ENCODE peak calls at places on chromosomes 4 and X, in eight cellular contexts. One of them, this sample, is unnamed.

GRCh38 chr4:46329118-46329976 is 60.6 kb downstream of the GABRA2 start:
- DNase-seq in fibroblast of mammary gland: peak
- DNase-seq in osteocyte: no peak
- DNase-seq in foreskin fibroblast: no peak
- DNase-seq in bronchial epithelial cell: peak
- DNase-seq in heart left ventricle: no peak
- DNase-seq in BJ: no peak
- DNase-seq in mucosa of descending colon: no peak
- DNase-seq in this sample: no peak

GRCh38 chr4:161320377-161320776 is 843.4 kb downstream of the FSTL5 start:
- DNase-seq in fibroblast of mammary gland: no peak
- DNase-seq in osteocyte: no peak
- DNase-seq in foreskin fibroblast: peak
- DNase-seq in bronchial epithelial cell: peak
- DNase-seq in heart left ventricle: no peak
- DNase-seq in BJ: no peak
- DNase-seq in mucosa of descending colon: no peak
- DNase-seq in this sample: no peak

GRCh38 chr4:87938746-87939145 is 36.8 kb upstream of the SPP1 start:
- DNase-seq in fibroblast of mammary gland: no peak
- DNase-seq in osteocyte: no peak
- DNase-seq in foreskin fibroblast: no peak
- DNase-seq in bronchial epithelial cell: peak
- DNase-seq in heart left ventricle: no peak
- DNase-seq in BJ: no peak
- DNase-seq in mucosa of descending colon: no peak
- DNase-seq in this sample: no peak

GRCh38 chr4:126752702-126753101 is 880.1 kb upstream of the INTU start:
- DNase-seq in fibroblast of mammary gland: no peak
- DNase-seq in osteocyte: no peak
- DNase-seq in foreskin fibroblast: no peak
- DNase-seq in bronchial epithelial cell: no peak
- DNase-seq in heart left ventricle: no peak
- DNase-seq in BJ: no peak
- DNase-seq in mucosa of descending colon: no peak
- DNase-seq in this sample: no peak

GRCh38 chr4:102129810-102130209 is 215.5 kb downstream of the SLC39A8 start:
- DNase-seq in fibroblast of mammary gland: no peak
- DNase-seq in osteocyte: no peak
- DNase-seq in foreskin fibroblast: no peak
- DNase-seq in bronchial epithelial cell: no peak
- DNase-seq in heart left ventricle: no peak
- DNase-seq in BJ: no peak
- DNase-seq in mucosa of descending colon: no peak
- DNase-seq in this sample: no peak

GRCh38 chrX:37910186-37910585 is 62.8 kb upstream of the DYNLT3 start:
- DNase-seq in fibroblast of mammary gland: no peak
- DNase-seq in osteocyte: no peak
- DNase-seq in foreskin fibroblast: no peak
- DNase-seq in bronchial epithelial cell: no peak
- DNase-seq in heart left ventricle: no peak
- DNase-seq in BJ: no peak
- DNase-seq in mucosa of descending colon: no peak
- DNase-seq in this sample: no peak

GRCh38 chr4:159206427-159206871 is 103.6 kb downstream of the RAPGEF2 start:
- DNase-seq in fibroblast of mammary gland: no peak
- DNase-seq in osteocyte: no peak
- DNase-seq in foreskin fibroblast: peak
- DNase-seq in bronchial epithelial cell: no peak
- DNase-seq in heart left ventricle: no peak
- DNase-seq in BJ: no peak
- DNase-seq in mucosa of descending colon: no peak
- DNase-seq in this sample: no peak

GRCh38 chrX:3697220-3697684 is 16.2 kb downstream of the PRKX start:
- DNase-seq in fibroblast of mammary gland: no peak
- DNase-seq in osteocyte: no peak
- DNase-seq in foreskin fibroblast: no peak
- DNase-seq in bronchial epithelial cell: no peak
- DNase-seq in heart left ventricle: no peak
- DNase-seq in BJ: no peak
- DNase-seq in mucosa of descending colon: no peak
- DNase-seq in this sample: no peak

GRCh38 chrX:53362439-53362838 is 60.0 kb downstream of the SMC1A start:
- DNase-seq in fibroblast of mammary gland: no peak
- DNase-seq in osteocyte: no peak
- DNase-seq in foreskin fibroblast: no peak
- DNase-seq in bronchial epithelial cell: no peak
- DNase-seq in heart left ventricle: no peak
- DNase-seq in BJ: no peak
- DNase-seq in mucosa of descending colon: no peak
- DNase-seq in this sample: no peak

GRCh38 chrX:74613350-74614192 is 853 bp downstream of the RLIM start:
- DNase-seq in fibroblast of mammary gland: peak
- DNase-seq in osteocyte: no peak
- DNase-seq in foreskin fibroblast: peak
- DNase-seq in bronchial epithelial cell: peak
- DNase-seq in heart left ventricle: no peak
- DNase-seq in BJ: no peak
- DNase-seq in mucosa of descending colon: peak
- DNase-seq in this sample: no peak

GRCh38 chr4:189941005-189941450 is 356 bp downstream of the FRG1 start:
- DNase-seq in fibroblast of mammary gland: no peak
- DNase-seq in osteocyte: no peak
- DNase-seq in foreskin fibroblast: no peak
- DNase-seq in bronchial epithelial cell: no peak
- DNase-seq in heart left ventricle: no peak
- DNase-seq in BJ: no peak
- DNase-seq in mucosa of descending colon: no peak
- DNase-seq in this sample: no peak

GRCh38 chrX:17242470-17242869 is 132.5 kb upstream of the NHS start:
- DNase-seq in fibroblast of mammary gland: peak
- DNase-seq in osteocyte: no peak
- DNase-seq in foreskin fibroblast: peak
- DNase-seq in bronchial epithelial cell: peak
- DNase-seq in heart left ventricle: peak
- DNase-seq in BJ: no peak
- DNase-seq in mucosa of descending colon: no peak
- DNase-seq in this sample: no peak

GRCh38 chr4:184410748-184411147 is 63.6 kb downstream of the IRF2 start:
- DNase-seq in fibroblast of mammary gland: no peak
- DNase-seq in osteocyte: no peak
- DNase-seq in foreskin fibroblast: no peak
- DNase-seq in bronchial epithelial cell: no peak
- DNase-seq in heart left ventricle: no peak
- DNase-seq in BJ: no peak
- DNase-seq in mucosa of descending colon: no peak
- DNase-seq in this sample: no peak

GRCh38 chr4:17511041-17511949 is 595 bp downstream of the QDPR start:
- DNase-seq in fibroblast of mammary gland: peak
- DNase-seq in osteocyte: no peak
- DNase-seq in foreskin fibroblast: peak
- DNase-seq in bronchial epithelial cell: peak
- DNase-seq in heart left ventricle: peak
- DNase-seq in BJ: no peak
- DNase-seq in mucosa of descending colon: peak
- DNase-seq in this sample: no peak

GRCh38 chr4:123361195-123361861 is 35.3 kb upstream of the SPRY1 start:
- DNase-seq in fibroblast of mammary gland: peak
- DNase-seq in osteocyte: no peak
- DNase-seq in foreskin fibroblast: peak
- DNase-seq in bronchial epithelial cell: peak
- DNase-seq in heart left ventricle: no peak
- DNase-seq in BJ: peak
- DNase-seq in mucosa of descending colon: no peak
- DNase-seq in this sample: no peak

GRCh38 chr4:37889849-37890500 is 909 bp upstream of the TBC1D1 start:
- DNase-seq in fibroblast of mammary gland: peak
- DNase-seq in osteocyte: no peak
- DNase-seq in foreskin fibroblast: peak
- DNase-seq in bronchial epithelial cell: no peak
- DNase-seq in heart left ventricle: peak
- DNase-seq in BJ: no peak
- DNase-seq in mucosa of descending colon: peak
- DNase-seq in this sample: no peak

GRCh38 chrX:101391831-101392230 is 1.0 kb downstream of the RPL36A start:
- DNase-seq in fibroblast of mammary gland: no peak
- DNase-seq in osteocyte: no peak
- DNase-seq in foreskin fibroblast: no peak
- DNase-seq in bronchial epithelial cell: no peak
- DNase-seq in heart left ventricle: no peak
- DNase-seq in BJ: no peak
- DNase-seq in mucosa of descending colon: no peak
- DNase-seq in this sample: no peak

GRCh38 chr4:3045500-3045850 is 28.9 kb downstream of the HTT-AS start:
- DNase-seq in fibroblast of mammary gland: peak
- DNase-seq in osteocyte: no peak
- DNase-seq in foreskin fibroblast: peak
- DNase-seq in bronchial epithelial cell: peak
- DNase-seq in heart left ventricle: peak
- DNase-seq in BJ: no peak
- DNase-seq in mucosa of descending colon: peak
- DNase-seq in this sample: no peak

GRCh38 chrX:69153060-69153730 is 12.1 kb downstream of the PJA1 start:
- DNase-seq in fibroblast of mammary gland: peak
- DNase-seq in osteocyte: peak
- DNase-seq in foreskin fibroblast: peak
- DNase-seq in bronchial epithelial cell: peak
- DNase-seq in heart left ventricle: no peak
- DNase-seq in BJ: no peak
- DNase-seq in mucosa of descending colon: no peak
- DNase-seq in this sample: peak

GRCh38 chr4:88411491-88412101 is 32.9 kb downstream of the HERC6 start:
- DNase-seq in fibroblast of mammary gland: no peak
- DNase-seq in osteocyte: no peak
- DNase-seq in foreskin fibroblast: no peak
- DNase-seq in bronchial epithelial cell: no peak
- DNase-seq in heart left ventricle: no peak
- DNase-seq in BJ: no peak
- DNase-seq in mucosa of descending colon: no peak
- DNase-seq in this sample: no peak

GRCh38 chr4:163048447-163048846 is 118.2 kb downstream of the NAF1 start:
- DNase-seq in fibroblast of mammary gland: peak
- DNase-seq in osteocyte: no peak
- DNase-seq in foreskin fibroblast: peak
- DNase-seq in bronchial epithelial cell: peak
- DNase-seq in heart left ventricle: no peak
- DNase-seq in BJ: no peak
- DNase-seq in mucosa of descending colon: no peak
- DNase-seq in this sample: no peak

GRCh38 chr4:132396636-132397035 is 752.5 kb upstream of the PCDH10 start:
- DNase-seq in fibroblast of mammary gland: no peak
- DNase-seq in osteocyte: no peak
- DNase-seq in foreskin fibroblast: no peak
- DNase-seq in bronchial epithelial cell: no peak
- DNase-seq in heart left ventricle: no peak
- DNase-seq in BJ: no peak
- DNase-seq in mucosa of descending colon: no peak
- DNase-seq in this sample: no peak

GRCh38 chr4:3644849-3645627 is 112.8 kb upstream of the LRPAP1 start:
- DNase-seq in fibroblast of mammary gland: peak
- DNase-seq in osteocyte: no peak
- DNase-seq in foreskin fibroblast: peak
- DNase-seq in bronchial epithelial cell: no peak
- DNase-seq in heart left ventricle: no peak
- DNase-seq in BJ: peak
- DNase-seq in mucosa of descending colon: no peak
- DNase-seq in this sample: no peak

GRCh38 chr4:165874072-165874798 is 1.2 kb downstream of the TLL1 start:
- DNase-seq in fibroblast of mammary gland: no peak
- DNase-seq in osteocyte: no peak
- DNase-seq in foreskin fibroblast: peak
- DNase-seq in bronchial epithelial cell: peak
- DNase-seq in heart left ventricle: peak
- DNase-seq in BJ: no peak
- DNase-seq in mucosa of descending colon: no peak
- DNase-seq in this sample: no peak

GRCh38 chr4:89134775-89135319 is 23.5 kb downstream of the TIGD2 start:
- DNase-seq in fibroblast of mammary gland: peak
- DNase-seq in osteocyte: no peak
- DNase-seq in foreskin fibroblast: peak
- DNase-seq in bronchial epithelial cell: peak
- DNase-seq in heart left ventricle: no peak
- DNase-seq in BJ: peak
- DNase-seq in mucosa of descending colon: no peak
- DNase-seq in this sample: no peak

GRCh38 chrX:373641-374471 is 12.9 kb downstream of the PPP2R3B start:
- DNase-seq in fibroblast of mammary gland: no peak
- DNase-seq in osteocyte: peak
- DNase-seq in foreskin fibroblast: peak
- DNase-seq in bronchial epithelial cell: peak
- DNase-seq in heart left ventricle: peak
- DNase-seq in BJ: no peak
- DNase-seq in mucosa of descending colon: no peak
- DNase-seq in this sample: no peak
- TF ChIP-seq CTCF in fibroblast of mammary gland: no peak
- TF ChIP-seq CTCF in osteocyte: peak
- TF ChIP-seq CTCF in foreskin fibroblast: no peak
- TF ChIP-seq CTCF in bronchial epithelial cell: no peak
- TF ChIP-seq CTCF in heart left ventricle: no peak
- TF ChIP-seq CTCF in BJ: peak
- TF ChIP-seq CTCF in mucosa of descending colon: no peak
- TF ChIP-seq CTCF in this sample: no peak

GRCh38 chr4:97720869-97721432 is 422.3 kb downstream of the STPG2 start:
- DNase-seq in fibroblast of mammary gland: peak
- DNase-seq in osteocyte: no peak
- DNase-seq in foreskin fibroblast: no peak
- DNase-seq in bronchial epithelial cell: peak
- DNase-seq in heart left ventricle: no peak
- DNase-seq in BJ: no peak
- DNase-seq in mucosa of descending colon: no peak
- DNase-seq in this sample: no peak
- TF ChIP-seq CTCF in fibroblast of mammary gland: peak
- TF ChIP-seq CTCF in osteocyte: peak
- TF ChIP-seq CTCF in foreskin fibroblast: no peak
- TF ChIP-seq CTCF in bronchial epithelial cell: peak
- TF ChIP-seq CTCF in heart left ventricle: no peak
- TF ChIP-seq CTCF in BJ: no peak
- TF ChIP-seq CTCF in mucosa of descending colon: no peak
- TF ChIP-seq CTCF in this sample: peak

DNA sequence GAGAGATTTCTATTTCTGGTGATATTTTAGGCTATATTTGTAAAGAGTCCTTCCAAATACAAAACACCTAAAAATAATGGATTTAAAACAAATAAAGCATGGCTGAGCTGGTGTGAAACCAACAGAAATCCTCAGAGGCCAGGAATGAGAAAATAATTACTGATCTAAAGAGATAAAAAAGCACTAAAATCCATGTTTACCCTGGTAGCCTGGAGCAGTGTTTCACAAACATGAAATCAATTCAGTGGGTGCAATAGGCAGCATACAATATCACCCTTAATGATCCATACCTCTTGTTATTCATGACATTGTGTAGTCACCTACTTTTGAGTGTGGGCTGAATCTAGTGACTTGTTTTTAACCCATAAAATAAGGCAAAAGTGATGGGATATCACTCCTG is 14.6 kb downstream of the PFKFB1 start:
- DNase-seq in fibroblast of mammary gland: no peak
- DNase-seq in osteocyte: no peak
- DNase-seq in foreskin fibroblast: no peak
- DNase-seq in bronchial epithelial cell: no peak
- DNase-seq in heart left ventricle: no peak
- DNase-seq in BJ: no peak
- DNase-seq in mucosa of descending colon: no peak
- DNase-seq in this sample: no peak
- TF ChIP-seq CTCF in fibroblast of mammary gland: no peak
- TF ChIP-seq CTCF in osteocyte: no peak
- TF ChIP-seq CTCF in foreskin fibroblast: no peak
- TF ChIP-seq CTCF in bronchial epithelial cell: no peak
- TF ChIP-seq CTCF in heart left ventricle: no peak
- TF ChIP-seq CTCF in BJ: no peak
- TF ChIP-seq CTCF in mucosa of descending colon: no peak
- TF ChIP-seq CTCF in this sample: no peak

GRCh38 chrX:93422693-93423092 is 250.7 kb downstream of the NAP1L3 start:
- DNase-seq in fibroblast of mammary gland: peak
- DNase-seq in osteocyte: no peak
- DNase-seq in foreskin fibroblast: no peak
- DNase-seq in bronchial epithelial cell: peak
- DNase-seq in heart left ventricle: no peak
- DNase-seq in BJ: no peak
- DNase-seq in mucosa of descending colon: no peak
- DNase-seq in this sample: no peak
- TF ChIP-seq CTCF in fibroblast of mammary gland: peak
- TF ChIP-seq CTCF in osteocyte: peak
- TF ChIP-seq CTCF in foreskin fibroblast: no peak
- TF ChIP-seq CTCF in bronchial epithelial cell: peak
- TF ChIP-seq CTCF in heart left ventricle: peak
- TF ChIP-seq CTCF in BJ: no peak
- TF ChIP-seq CTCF in mucosa of descending colon: no peak
- TF ChIP-seq CTCF in this sample: peak

This sample was measured in type B pancreatic cell.